ENCODE peak calls at places on chromosomes 16 and 17, in seven cellular contexts. One of them, this sample, is unnamed. For H3K4me1, the result is how much of the 10 kb centered on the place peaks cover.

GRCh38 chr16:24610421-24610765 is 71.0 kb downstream of the RBBP6 start:
- DNase-seq in stomach: no peak
- DNase-seq in spleen: peak
- DNase-seq in GM23338: peak
- DNase-seq in HCT116: no peak
- DNase-seq in Panc1: no peak
- DNase-seq in suprapubic skin: no peak
- DNase-seq in this sample: no peak

GRCh38 chr17:3740611-3741073 is 16.9 kb downstream of the HASPIN start:
- DNase-seq in stomach: no peak
- DNase-seq in spleen: no peak
- DNase-seq in GM23338: no peak
- DNase-seq in HCT116: no peak
- DNase-seq in Panc1: no peak
- DNase-seq in suprapubic skin: no peak
- DNase-seq in this sample: no peak

GRCh38 chr16:89090182-89090630 is 3.4 kb upstream of the ACSF3 start:
- DNase-seq in stomach: peak
- DNase-seq in spleen: no peak
- DNase-seq in GM23338: no peak
- DNase-seq in HCT116: no peak
- DNase-seq in Panc1: no peak
- DNase-seq in suprapubic skin: no peak
- DNase-seq in this sample: no peak

GRCh38 chr17:74454197-74455024 is 12.0 kb upstream of the CD300A start:
- DNase-seq in stomach: no peak
- DNase-seq in spleen: peak
- DNase-seq in GM23338: peak
- DNase-seq in HCT116: peak
- DNase-seq in Panc1: no peak
- DNase-seq in suprapubic skin: peak
- DNase-seq in this sample: peak

GRCh38 chr17:79791354-79792123 is 5.3 kb downstream of the CBX8 start:
- DNase-seq in stomach: no peak
- DNase-seq in spleen: no peak
- DNase-seq in GM23338: peak
- DNase-seq in HCT116: no peak
- DNase-seq in Panc1: no peak
- DNase-seq in suprapubic skin: no peak
- DNase-seq in this sample: no peak

GRCh38 chr17:78409191-78409621 is 30.8 kb downstream of the PGS1 start:
- DNase-seq in stomach: peak
- DNase-seq in spleen: no peak
- DNase-seq in GM23338: no peak
- DNase-seq in HCT116: no peak
- DNase-seq in Panc1: no peak
- DNase-seq in suprapubic skin: no peak
- DNase-seq in this sample: peak

GRCh38 chr17:78923660-78924453 is 1.3 kb downstream of the TIMP2 start:
- DNase-seq in stomach: peak
- DNase-seq in spleen: peak
- DNase-seq in GM23338: peak
- DNase-seq in HCT116: peak
- DNase-seq in Panc1: no peak
- DNase-seq in suprapubic skin: peak
- DNase-seq in this sample: peak

GRCh38 chr16:63617990-63618763 is 1503.7 kb downstream of the CDH11 start:
- DNase-seq in stomach: no peak
- DNase-seq in spleen: no peak
- DNase-seq in GM23338: peak
- DNase-seq in HCT116: no peak
- DNase-seq in Panc1: no peak
- DNase-seq in suprapubic skin: no peak
- DNase-seq in this sample: peak

GRCh38 chr16:30131869-30132475 is 9.0 kb upstream of the MAPK3 start:
- DNase-seq in stomach: no peak
- DNase-seq in spleen: no peak
- DNase-seq in GM23338: no peak
- DNase-seq in HCT116: no peak
- DNase-seq in Panc1: no peak
- DNase-seq in suprapubic skin: no peak
- DNase-seq in this sample: no peak

GRCh38 chr17:17928422-17929386 is 43.5 kb downstream of the TOM1L2 start:
- DNase-seq in stomach: no peak
- DNase-seq in spleen: no peak
- DNase-seq in GM23338: no peak
- DNase-seq in HCT116: no peak
- DNase-seq in Panc1: no peak
- DNase-seq in suprapubic skin: no peak
- DNase-seq in this sample: no peak

GRCh38 chr16:28258571-28258970 is 33.8 kb upstream of the SBK1 start:
- DNase-seq in stomach: peak
- DNase-seq in spleen: no peak
- DNase-seq in GM23338: peak
- DNase-seq in HCT116: no peak
- DNase-seq in Panc1: no peak
- DNase-seq in suprapubic skin: no peak
- DNase-seq in this sample: no peak

GRCh38 chr17:79752175-79752574 is 21.4 kb downstream of the ENPP7 start:
- DNase-seq in stomach: no peak
- DNase-seq in spleen: no peak
- DNase-seq in GM23338: no peak
- DNase-seq in HCT116: no peak
- DNase-seq in Panc1: no peak
- DNase-seq in suprapubic skin: no peak
- DNase-seq in this sample: no peak

GRCh38 chr17:42675984-42676423 is 790 bp downstream of the PLEKHH3 start:
- DNase-seq in stomach: peak
- DNase-seq in spleen: peak
- DNase-seq in GM23338: peak
- DNase-seq in HCT116: no peak
- DNase-seq in Panc1: no peak
- DNase-seq in suprapubic skin: peak
- DNase-seq in this sample: peak

GRCh38 chr16:88706288-88706964 is at the start of the genes CTU2 and RNF166:
- DNase-seq in stomach: peak
- DNase-seq in spleen: peak
- DNase-seq in GM23338: peak
- DNase-seq in HCT116: peak
- DNase-seq in Panc1: no peak
- DNase-seq in suprapubic skin: peak
- DNase-seq in this sample: peak

GRCh38 chr17:43536236-43537088 is 9.7 kb downstream of the ETV4 start:
- DNase-seq in stomach: no peak
- DNase-seq in spleen: peak
- DNase-seq in GM23338: peak
- DNase-seq in HCT116: no peak
- DNase-seq in Panc1: no peak
- DNase-seq in suprapubic skin: no peak
- DNase-seq in this sample: no peak

GRCh38 chr16:70638814-70639792 is 7.3 kb upstream of the IL34 start:
- DNase-seq in stomach: no peak
- DNase-seq in spleen: no peak
- DNase-seq in GM23338: no peak
- DNase-seq in HCT116: no peak
- DNase-seq in Panc1: no peak
- DNase-seq in suprapubic skin: no peak
- DNase-seq in this sample: no peak

GRCh38 chr16:12295395-12295794 is 318.9 kb downstream of the SNX29 start:
- DNase-seq in stomach: no peak
- DNase-seq in spleen: no peak
- DNase-seq in GM23338: no peak
- DNase-seq in HCT116: no peak
- DNase-seq in Panc1: no peak
- DNase-seq in suprapubic skin: no peak
- DNase-seq in this sample: no peak

GRCh38 chr17:39104657-39105056 is 46.8 kb downstream of the PLXDC1 start:
- DNase-seq in stomach: no peak
- DNase-seq in spleen: no peak
- DNase-seq in GM23338: no peak
- DNase-seq in HCT116: no peak
- DNase-seq in Panc1: no peak
- DNase-seq in suprapubic skin: no peak
- DNase-seq in this sample: no peak

GRCh38 chr17:38725066-38725465 is 5.1 kb upstream of the CISD3 start:
- DNase-seq in stomach: no peak
- DNase-seq in spleen: no peak
- DNase-seq in GM23338: no peak
- DNase-seq in HCT116: no peak
- DNase-seq in Panc1: no peak
- DNase-seq in suprapubic skin: no peak
- DNase-seq in this sample: no peak

GRCh38 chr16:68075980-68076379 is 9.2 kb upstream of the NFATC3 start:
- DNase-seq in stomach: no peak
- DNase-seq in spleen: no peak
- DNase-seq in GM23338: no peak
- DNase-seq in HCT116: no peak
- DNase-seq in Panc1: no peak
- DNase-seq in suprapubic skin: no peak
- DNase-seq in this sample: no peak

GRCh38 chr16:23362460-23363317 is 60.6 kb downstream of the SCNN1B start:
- DNase-seq in stomach: peak
- DNase-seq in spleen: peak
- DNase-seq in GM23338: no peak
- DNase-seq in HCT116: no peak
- DNase-seq in Panc1: no peak
- DNase-seq in suprapubic skin: peak
- DNase-seq in this sample: peak

DNA sequence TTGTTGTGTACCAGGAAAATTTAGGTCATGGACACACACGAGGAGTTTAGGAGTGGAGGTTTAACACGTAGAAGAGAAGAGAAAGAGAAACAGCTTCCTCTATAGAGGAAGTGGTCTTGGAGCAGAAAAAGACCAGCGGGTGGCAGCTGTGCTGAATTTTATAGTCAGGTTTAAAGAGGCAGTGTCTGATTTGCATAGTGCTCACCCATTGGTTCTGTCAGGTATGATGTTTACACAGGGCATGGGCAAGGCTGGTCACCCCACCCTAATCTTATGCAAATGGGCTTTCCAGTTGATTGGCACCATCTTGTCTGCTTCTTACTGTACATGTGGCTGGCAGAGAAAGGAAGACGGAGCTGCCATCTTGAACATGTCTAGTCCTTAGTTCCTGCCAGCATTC is 309.0 kb downstream of the CDH13 start:
- DNase-seq in stomach: no peak
- DNase-seq in spleen: no peak
- DNase-seq in GM23338: no peak
- DNase-seq in HCT116: no peak
- DNase-seq in Panc1: no peak
- DNase-seq in suprapubic skin: no peak
- DNase-seq in this sample: no peak
- H3K4me1 ChIP-seq in stomach: under half
- H3K4me1 ChIP-seq in spleen: under half
- H3K4me1 ChIP-seq in GM23338: under half
- H3K4me1 ChIP-seq in HCT116: under half
- H3K4me1 ChIP-seq in Panc1: under half
- H3K4me1 ChIP-seq in suprapubic skin: under half
- H3K4me1 ChIP-seq in this sample: under half

GRCh38 chr17:45090711-45091110 is 29.6 kb downstream of the NMT1 start:
- DNase-seq in stomach: no peak
- DNase-seq in spleen: peak
- DNase-seq in GM23338: no peak
- DNase-seq in HCT116: no peak
- DNase-seq in Panc1: no peak
- DNase-seq in suprapubic skin: no peak
- DNase-seq in this sample: no peak
- TF ChIP-seq POLR2AphosphoS5 in stomach: no peak
- TF ChIP-seq POLR2AphosphoS5 in spleen: no peak
- TF ChIP-seq POLR2AphosphoS5 in GM23338: no peak
- TF ChIP-seq POLR2AphosphoS5 in HCT116: no peak
- TF ChIP-seq POLR2AphosphoS5 in Panc1: no peak
- TF ChIP-seq POLR2AphosphoS5 in suprapubic skin: no peak
- TF ChIP-seq POLR2AphosphoS5 in this sample: no peak

DNA sequence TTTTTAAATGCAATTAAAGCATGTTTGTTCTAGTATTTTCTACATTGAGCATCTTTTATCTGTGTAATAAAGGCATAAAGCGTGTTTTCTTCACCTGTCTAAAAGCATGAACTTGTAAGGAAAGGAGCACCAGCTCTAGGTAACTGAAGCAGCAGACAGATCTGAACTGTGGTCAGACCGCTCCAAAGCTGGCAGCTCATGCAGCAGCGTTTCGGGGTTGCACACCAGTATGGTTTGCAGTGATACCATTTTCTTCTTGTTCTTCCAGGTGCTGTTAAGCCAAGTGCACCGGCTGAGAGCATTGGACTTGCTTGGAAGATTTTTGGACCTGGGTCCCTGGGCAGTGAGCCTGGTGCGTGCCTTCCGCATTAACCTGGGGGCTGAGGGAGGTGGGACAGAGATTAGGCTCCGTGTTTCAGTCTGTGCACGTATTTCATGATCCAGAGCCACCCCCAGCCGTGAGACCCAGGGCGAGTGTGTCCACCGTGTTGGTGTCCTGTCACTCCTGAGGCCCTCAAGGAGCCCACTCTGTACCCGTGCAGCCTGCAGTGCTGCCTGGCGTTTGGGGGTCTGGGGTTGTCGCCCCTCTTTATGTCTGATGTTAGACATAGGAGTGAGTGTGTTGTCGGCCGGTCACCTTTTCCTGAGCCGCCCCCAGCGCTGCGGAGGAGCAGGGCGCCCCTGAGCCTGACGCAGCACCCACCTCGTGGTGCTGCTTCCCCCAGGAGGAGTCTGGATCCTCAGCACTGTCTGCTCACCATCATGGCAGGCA is 136.3 kb upstream of the CHMP6 start:
- DNase-seq in stomach: no peak
- DNase-seq in spleen: peak
- DNase-seq in GM23338: no peak
- DNase-seq in HCT116: no peak
- DNase-seq in Panc1: no peak
- DNase-seq in suprapubic skin: no peak
- DNase-seq in this sample: no peak
- H3K4me1 ChIP-seq in stomach: under half
- H3K4me1 ChIP-seq in spleen: under half
- H3K4me1 ChIP-seq in GM23338: under half
- H3K4me1 ChIP-seq in HCT116: under half
- H3K4me1 ChIP-seq in Panc1: under half
- H3K4me1 ChIP-seq in suprapubic skin: under half
- H3K4me1 ChIP-seq in this sample: under half

GRCh38 chr17:76195281-76196096 is 44.8 kb downstream of the RNF157 start:
- DNase-seq in stomach: no peak
- DNase-seq in spleen: no peak
- DNase-seq in GM23338: no peak
- DNase-seq in HCT116: no peak
- DNase-seq in Panc1: no peak
- DNase-seq in suprapubic skin: no peak
- DNase-seq in this sample: no peak

GRCh38 chr17:76197911-76198310 is 42.4 kb downstream of the RNF157 start:
- DNase-seq in stomach: no peak
- DNase-seq in spleen: no peak
- DNase-seq in GM23338: no peak
- DNase-seq in HCT116: no peak
- DNase-seq in Panc1: no peak
- DNase-seq in suprapubic skin: no peak
- DNase-seq in this sample: no peak

GRCh38 chr17:76198702-76199101 is 41.6 kb downstream of the RNF157 start:
- DNase-seq in stomach: no peak
- DNase-seq in spleen: no peak
- DNase-seq in GM23338: no peak
- DNase-seq in HCT116: no peak
- DNase-seq in Panc1: no peak
- DNase-seq in suprapubic skin: no peak
- DNase-seq in this sample: no peak

GRCh38 chr17:76199466-76199865 is 40.8 kb downstream of the RNF157 start:
- DNase-seq in stomach: no peak
- DNase-seq in spleen: no peak
- DNase-seq in GM23338: no peak
- DNase-seq in HCT116: no peak
- DNase-seq in Panc1: no peak
- DNase-seq in suprapubic skin: no peak
- DNase-seq in this sample: no peak

GRCh38 chr17:76196675-76197074 is 43.6 kb downstream of the RNF157 start:
- DNase-seq in stomach: peak
- DNase-seq in spleen: no peak
- DNase-seq in GM23338: no peak
- DNase-seq in HCT116: no peak
- DNase-seq in Panc1: no peak
- DNase-seq in suprapubic skin: no peak
- DNase-seq in this sample: peak
- TF ChIP-seq POLR2AphosphoS5 in stomach: peak
- TF ChIP-seq POLR2AphosphoS5 in spleen: no peak
- TF ChIP-seq POLR2AphosphoS5 in GM23338: no peak
- TF ChIP-seq POLR2AphosphoS5 in HCT116: no peak
- TF ChIP-seq POLR2AphosphoS5 in Panc1: no peak
- TF ChIP-seq POLR2AphosphoS5 in suprapubic skin: peak
- TF ChIP-seq POLR2AphosphoS5 in this sample: peak